ENCODE peak calls at places on chromosomes 5 and 9, in seven cellular contexts. R, A, N, C, D, W and F are unnamed samples.

GRCh38 chr5:139734517-139734916 is 61.1 kb upstream of the PSD2 start:
- DNase-seq in R (no peak), A (no peak), N (no peak), C (no peak), D (no peak), W (no peak), F (no peak)

GRCh38 chr9:75687359-75687953 is 203.0 kb upstream of the PCSK5 start:
- DNase-seq in R (no peak), A (no peak), N (no peak), C (no peak), D (no peak), W (no peak), F (no peak)

GRCh38 chr9:95857122-95857521 is 18.4 kb upstream of the ERCC6L2 start:
- DNase-seq in R (no peak), A (no peak), N (peak; percentile 87), C (peak; percentile 79), D (peak; percentile 81), W (no peak), F (no peak)

GRCh38 chr9:114047717-114048116 is 30.4 kb downstream of the AMBP start:
- DNase-seq in R (peak; percentile 50), A (no peak), N (no peak), C (peak; percentile 66), D (peak; percentile 15), W (peak; percentile 17), F (peak; percentile 52)

GRCh38 chr9:128936171-128936865 is 11.1 kb downstream of the DOLK start:
- DNase-seq in R (no peak), A (no peak), N (no peak), C (no peak), D (no peak), W (no peak), F (peak; percentile 22)

GRCh38 chr5:28084069-28084468 is 1045.7 kb upstream of the CDH9 start:
- DNase-seq in R (no peak), A (no peak), N (no peak), C (no peak), D (no peak), W (no peak), F (no peak)

GRCh38 chr5:91264311-91265051 is 118.6 kb downstream of the ARRDC3 start:
- DNase-seq in R (no peak), A (no peak), N (no peak), C (peak; percentile 40), D (no peak), W (no peak), F (no peak)

GRCh38 chr9:108271646-108272349 is 584.0 kb downstream of the ACTL7B start:
- DNase-seq in R (no peak), A (peak; percentile 30), N (peak; percentile 88), C (peak; percentile 75), D (peak; percentile 96), W (no peak), F (peak; percentile 32)

GRCh38 chr5:28927559-28928326 is 1889.4 kb upstream of the CDH9 start:
- DNase-seq in R (no peak), A (no peak), N (no peak), C (no peak), D (no peak), W (no peak), F (no peak)

GRCh38 chr9:27539479-27540441 is 10.1 kb upstream of the MOB3B start:
- DNase-seq in R (no peak), A (no peak), N (peak; percentile 87), C (no peak), D (peak; percentile 83), W (no peak), F (no peak)

GRCh38 chr5:117486879-117487391 is 912.3 kb upstream of the SEMA6A start:
- DNase-seq in R (no peak), A (no peak), N (no peak), C (peak; percentile 52), D (peak; percentile 5), W (no peak), F (no peak)

GRCh38 chr5:53929596-53929995 is 369.2 kb downstream of the NDUFS4 start:
- DNase-seq in R (no peak), A (no peak), N (no peak), C (no peak), D (no peak), W (no peak), F (no peak)

GRCh38 chr9:92187989-92188714 is 72.9 kb upstream of the SPTLC1 start:
- DNase-seq in R (no peak), A (no peak), N (no peak), C (no peak), D (peak; percentile 33), W (no peak), F (no peak)

DNA sequence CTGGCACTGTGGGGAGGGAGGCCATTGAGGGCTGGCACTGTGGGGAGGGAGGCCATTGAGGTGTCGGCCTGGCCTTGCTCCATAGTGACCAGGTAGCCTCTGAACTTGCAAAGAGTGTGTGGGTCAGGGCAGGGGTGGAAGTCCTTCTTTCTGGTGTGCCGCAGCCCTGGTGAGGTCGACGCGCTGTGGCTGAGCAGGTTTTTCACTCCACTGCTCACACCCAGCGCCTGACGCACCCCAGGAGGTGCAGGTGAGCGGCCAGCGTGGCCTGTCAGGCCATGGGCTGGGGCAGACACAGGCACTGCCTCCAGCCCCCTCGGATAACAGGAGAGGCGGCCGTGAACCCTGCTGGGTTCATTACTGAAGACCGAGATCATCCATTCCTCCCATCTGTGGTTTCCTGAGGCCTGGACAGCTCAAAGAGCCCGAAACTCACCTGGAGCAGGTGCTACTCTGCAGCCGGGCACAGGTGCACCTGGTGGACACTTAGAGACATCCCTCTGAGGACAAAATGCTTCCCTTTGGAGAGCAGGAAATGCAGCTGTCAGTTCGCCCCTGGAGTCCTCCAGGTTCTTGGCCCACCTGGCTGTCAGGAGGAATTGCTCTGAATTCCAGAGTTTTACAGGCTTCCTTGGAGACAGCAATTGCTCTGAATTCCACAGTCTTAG is 32.4 kb downstream of the LHX3 start:
- DNase-seq in R (peak; percentile 49), A (no peak), N (no peak), C (peak; percentile 61), D (no peak), W (no peak), F (peak; percentile 71)
- H3K18ac ChIP-seq in R (peak overlapping the region; percentile 48), A (peak overlapping the region; percentile 92), N (no peak overlapping the region), C (no peak overlapping the region), D (no peak overlapping the region), W (no peak overlapping the region), F (no peak overlapping the region)

GRCh38 chr9:85302860-85303779 is 438.6 kb downstream of the AGTPBP1 start:
- DNase-seq in R (no peak), A (no peak), N (no peak), C (no peak), D (no peak), W (no peak), F (no peak)
- H3K18ac ChIP-seq in R (no peak overlapping the region), A (no peak overlapping the region), N (no peak overlapping the region), C (no peak overlapping the region), D (no peak overlapping the region), W (no peak overlapping the region), F (no peak overlapping the region)

GRCh38 chr5:6395102-6395445 is 16.7 kb upstream of the MED10 start:
- DNase-seq in R (no peak), A (no peak), N (no peak), C (no peak), D (no peak), W (no peak), F (no peak)
- H3K18ac ChIP-seq in R (no peak overlapping the region), A (no peak overlapping the region), N (no peak overlapping the region), C (no peak overlapping the region), D (no peak overlapping the region), W (no peak overlapping the region), F (no peak overlapping the region)

GRCh38 chr9:133952598-133953550 is 39.2 kb downstream of the VAV2 start:
- DNase-seq in R (no peak), A (no peak), N (no peak), C (no peak), D (no peak), W (no peak), F (no peak)

GRCh38 chr9:133949486-133950061 is 42.5 kb downstream of the VAV2 start:
- DNase-seq in R (no peak), A (no peak), N (no peak), C (no peak), D (no peak), W (no peak), F (no peak)

GRCh38 chr9:133950206-133950915 is 41.8 kb downstream of the VAV2 start:
- DNase-seq in R (no peak), A (no peak), N (peak; percentile 49), C (no peak), D (no peak), W (no peak), F (no peak)

GRCh38 chr9:133950916-133951231 is 41.2 kb downstream of the VAV2 start:
- DNase-seq in R (no peak), A (no peak), N (no peak), C (no peak), D (no peak), W (no peak), F (no peak)

GRCh38 chr9:133951265-133951664 is 40.9 kb downstream of the VAV2 start:
- DNase-seq in R (no peak), A (no peak), N (no peak), C (no peak), D (no peak), W (no peak), F (no peak)
- H3K18ac ChIP-seq in R (no peak overlapping the region), A (no peak overlapping the region), N (no peak overlapping the region), C (no peak overlapping the region), D (no peak overlapping the region), W (peak overlapping the region; percentile 3), F (no peak overlapping the region)

GRCh38 chr5:67243349-67243748 is 46.8 kb upstream of the CD180 start:
- DNase-seq in R (no peak), A (no peak), N (peak; percentile 15), C (no peak), D (no peak), W (no peak), F (no peak)
- H3K18ac ChIP-seq in R (no peak overlapping the region), A (no peak overlapping the region), N (no peak overlapping the region), C (no peak overlapping the region), D (no peak overlapping the region), W (no peak overlapping the region), F (no peak overlapping the region)